ENCODE peak calls at places on chromosome 13, in eight cellular contexts. B, S, X, O, W, C, U and E are unnamed samples.

GRCh38 chr13:45433381-45433790 is 15.2 kb upstream of the SLC25A30 start:
- DNase-seq in W (no peak), U (no peak), O (no peak), S (no peak), C (no peak), X (no peak), B (no peak), E (no peak)

GRCh38 chr13:22748866-22749586 is 431.8 kb upstream of the SGCG start:
- DNase-seq in X (no peak), U (peak; percentile 3), C (no peak), B (no peak), O (no peak), S (no peak), W (no peak), E (no peak)

GRCh38 chr13:29754486-29754806 is 96.0 kb downstream of the UBL3 start:
- DNase-seq in X (no peak), U (peak; percentile 56), C (no peak), W (no peak), O (no peak), S (no peak), B (no peak), E (no peak)

GRCh38 chr13:42258747-42259146 is 13.2 kb upstream of the AKAP11 start:
- DNase-seq in W (no peak), B (no peak), S (no peak), C (no peak), X (no peak), U (no peak), O (no peak), E (no peak)

GRCh38 chr13:46893820-46894533 is 2.9 kb downstream of the HTR2A start:
- DNase-seq in X (no peak), W (peak; percentile 76), S (peak; percentile 75), O (peak; percentile 90), U (peak; percentile 80), B (peak; percentile 22), C (peak; percentile 75), E (peak; percentile 29)

GRCh38 chr13:32214073-32214472 is 101.1 kb downstream of the ZAR1L start:
- DNase-seq in C (no peak), B (no peak), O (no peak), W (no peak), S (no peak), U (no peak), X (no peak), E (no peak)

GRCh38 chr13:42525035-42525504 is 48.9 kb upstream of the TNFSF11 start:
- DNase-seq in X (no peak), U (peak; percentile 15), S (no peak), B (no peak), W (no peak), C (no peak), O (no peak), E (no peak)

GRCh38 chr13:48068036-48068435 is 26.9 kb downstream of the MED4 start:
- DNase-seq in S (no peak), B (no peak), X (no peak), U (no peak), C (no peak), W (no peak), O (no peak), E (no peak)

GRCh38 chr13:73985789-73986188 is 148.4 kb downstream of the KLF12 start:
- DNase-seq in W (no peak), C (no peak), B (no peak), U (no peak), S (no peak), X (no peak), O (no peak), E (no peak)

GRCh38 chr13:20118268-20119140 is 42.3 kb downstream of the GJA3 start:
- DNase-seq in X (no peak), W (peak; percentile 70), B (peak; percentile 49), C (peak; percentile 86), O (peak; percentile 91), U (peak; percentile 75), S (peak; percentile 86), E (peak; percentile 83)

GRCh38 chr13:49560270-49561063 is 24.9 kb downstream of the RCBTB1 start:
- DNase-seq in B (no peak), X (no peak), C (peak; percentile 65), W (no peak), U (peak; percentile 1), S (no peak), O (no peak), E (no peak)

GRCh38 chr13:94433055-94433947 is 46.2 kb downstream of the DCT start:
- DNase-seq in U (no peak), X (no peak), C (no peak), S (peak; percentile 21), B (no peak), W (no peak), O (no peak), E (no peak)

GRCh38 chr13:39401091-39401647 is 201.8 kb downstream of the LHFPL6 start:
- DNase-seq in S (no peak), W (no peak), U (no peak), B (no peak), O (no peak), X (no peak), C (no peak), E (no peak)

GRCh38 chr13:77373541-77373940 is 46.6 kb upstream of the MYCBP2 start:
- DNase-seq in B (no peak), X (no peak), W (no peak), C (no peak), S (no peak), U (no peak), O (no peak), E (no peak)

GRCh38 chr13:48006396-48006795 is 5.3 kb upstream of the SUCLA2 start:
- DNase-seq in X (no peak), B (no peak), C (no peak), S (no peak), U (peak; percentile 34), O (no peak), W (no peak), E (no peak)

GRCh38 chr13:27953671-27954405 is 15.3 kb downstream of the CDX2 start:
- DNase-seq in X (no peak), B (peak; percentile 40), S (peak; percentile 94), U (peak; percentile 87), O (peak; percentile 91), W (peak; percentile 77), C (peak; percentile 93), E (peak; percentile 88)

GRCh38 chr13:35617420-35617819 is 140.9 kb upstream of the MAB21L1 start:
- DNase-seq in O (no peak), B (no peak), C (no peak), U (no peak), X (no peak), W (no peak), S (no peak), E (no peak)

DNA sequence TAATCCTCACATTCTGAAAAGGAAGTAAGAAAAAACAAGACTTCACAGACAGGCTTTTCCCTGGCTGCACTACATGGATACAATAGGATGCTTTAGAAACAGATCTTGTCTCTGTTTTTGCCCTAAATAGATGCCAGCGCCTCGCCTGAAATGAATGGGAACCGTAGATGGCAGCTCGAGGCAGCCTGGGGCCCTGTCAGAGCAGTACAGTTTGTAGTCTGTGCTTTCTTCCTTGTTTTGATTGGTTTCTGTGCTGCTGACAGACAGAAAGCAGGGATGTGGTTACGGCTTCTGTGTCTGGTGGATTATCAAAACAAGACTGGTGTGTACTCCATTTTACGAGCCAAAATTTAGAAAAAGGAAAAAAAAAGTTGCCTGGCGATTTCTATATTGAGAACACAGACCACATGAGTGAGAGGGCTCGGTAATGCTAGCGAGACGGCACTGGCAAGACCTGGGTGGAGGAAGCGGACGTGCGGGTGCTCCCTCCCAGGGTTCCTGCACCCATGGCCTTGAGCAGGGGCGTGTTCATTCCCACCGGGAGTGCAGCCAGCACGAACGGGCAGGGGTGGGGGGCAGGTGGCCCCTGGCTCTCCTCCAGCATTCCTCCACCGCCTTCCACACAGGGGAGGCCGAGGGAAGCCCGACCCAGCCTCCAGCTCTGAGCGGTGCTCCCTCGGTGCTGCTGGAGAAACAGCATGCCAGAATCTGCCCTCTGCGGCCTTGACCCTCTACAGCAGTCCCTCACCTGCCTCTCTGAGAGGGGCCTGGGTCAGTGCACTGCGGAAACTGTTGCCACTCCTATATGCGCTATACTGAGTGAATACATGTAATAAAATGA is 37.5 kb upstream of the C1QTNF9 start:
- DNase-seq in W (peak; percentile 88), B (peak; percentile 50), C (peak; percentile 91), X (no peak), S (peak; percentile 83), U (peak; percentile 66), O (peak; percentile 88), E (peak; percentile 80)
- H3K4me1 ChIP-seq in W (peaks cover 69% of the 10 kb centered on the region), B (peaks cover 91% of the 10 kb centered on the region), C (peaks cover 55% of the 10 kb centered on the region), X (no peaks in the 10 kb centered on the region), S (peaks cover 32% of the 10 kb centered on the region), U (peaks cover 22% of the 10 kb centered on the region), O (peaks cover 66% of the 10 kb centered on the region), E (peaks cover 10% of the 10 kb centered on the region)

GRCh38 chr13:41007359-41008118 is 11.6 kb downstream of the ELF1 start:
- DNase-seq in U (peak; percentile 76), X (no peak), W (no peak), B (no peak), C (no peak), O (no peak), S (no peak), E (no peak)

GRCh38 chr13:41004875-41005693 is 14.0 kb downstream of the ELF1 start:
- DNase-seq in O (no peak), B (no peak), U (no peak), S (no peak), X (no peak), C (no peak), W (no peak), E (no peak)

GRCh38 chr13:41006951-41007350 is 12.2 kb downstream of the ELF1 start:
- DNase-seq in B (no peak), C (no peak), O (no peak), S (no peak), U (no peak), W (no peak), X (no peak), E (no peak)

GRCh38 chr13:41006296-41006695 is 12.8 kb downstream of the ELF1 start:
- DNase-seq in X (no peak), W (no peak), U (no peak), C (no peak), S (no peak), O (no peak), B (no peak), E (no peak)

DNA sequence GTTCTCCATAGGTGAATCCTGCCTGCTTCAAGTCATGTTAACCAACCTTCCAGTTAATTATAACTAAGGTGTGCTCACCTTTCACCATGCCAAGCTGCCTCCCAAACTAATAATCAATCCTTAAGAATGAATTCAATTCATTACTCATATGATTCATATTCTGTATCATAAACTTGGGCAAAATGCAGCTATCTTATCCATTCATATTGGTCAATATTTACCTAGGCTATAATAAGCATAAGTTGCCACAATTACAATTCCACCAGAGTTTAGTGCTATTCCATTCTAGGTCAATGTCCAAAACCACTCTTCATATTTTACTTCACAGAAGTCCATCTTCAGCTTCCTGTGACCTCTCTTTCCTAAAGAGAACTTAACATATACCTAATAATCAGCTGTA is 13.4 kb downstream of the ELF1 start:
- DNase-seq in U (no peak), W (no peak), O (no peak), S (no peak), C (no peak), B (no peak), X (no peak), E (no peak)
- H3K4me1 ChIP-seq in U (peaks cover 38% of the 10 kb centered on the region), W (peaks cover 41% of the 10 kb centered on the region), O (peaks cover 48% of the 10 kb centered on the region), S (peaks cover 66% of the 10 kb centered on the region), C (peaks cover 87% of the 10 kb centered on the region), B (peaks cover 79% of the 10 kb centered on the region), X (peaks cover 41% of the 10 kb centered on the region), E (peaks cover 55% of the 10 kb centered on the region)

GRCh38 chr13:91813255-91813654 is 414.8 kb downstream of the GPC5 start:
- DNase-seq in S (no peak), U (no peak), B (no peak), W (peak; percentile 54), C (no peak), O (no peak), X (no peak), E (no peak)
- H3K4me1 ChIP-seq in S (no peaks in the 10 kb centered on the region), U (no peaks in the 10 kb centered on the region), B (no peaks in the 10 kb centered on the region), W (no peaks in the 10 kb centered on the region), C (no peaks in the 10 kb centered on the region), O (no peaks in the 10 kb centered on the region), X (no peaks in the 10 kb centered on the region), E (no peaks in the 10 kb centered on the region)

GRCh38 chr13:24253520-24254150 is 55.7 kb upstream of the C1QTNF9 start:
- DNase-seq in C (no peak), S (no peak), W (no peak), X (no peak), O (no peak), U (no peak), B (no peak), E (no peak)
- H3K4me1 ChIP-seq in C (no peaks in the 10 kb centered on the region), S (no peaks in the 10 kb centered on the region), W (no peaks in the 10 kb centered on the region), X (no peaks in the 10 kb centered on the region), O (peaks cover 11% of the 10 kb centered on the region), U (no peaks in the 10 kb centered on the region), B (peaks cover 82% of the 10 kb centered on the region), E (no peaks in the 10 kb centered on the region)